ENCODE peak calls at places on chromosomes 2 and 18, in seven cellular contexts. One of them, this sample, is unnamed.
A peak's percentile ranks its signal among the peaks of the same experiment; 100 is the strongest.

GRCh38 chr2:8819194-8819593 is 18.2 kb downstream of the KIDINS220 start:
- DNase-seq in Peyer's patch: no peak
- DNase-seq in heart left ventricle: no peak
- DNase-seq in lower leg skin: no peak
- DNase-seq in breast epithelium: no peak
- DNase-seq in adrenal gland: no peak
- DNase-seq in NB4: no peak
- DNase-seq in this sample: no peak

GRCh38 chr2:18630941-18631340 is 41.6 kb upstream of the NT5C1B start:
- DNase-seq in Peyer's patch: no peak
- DNase-seq in heart left ventricle: no peak
- DNase-seq in lower leg skin: no peak
- DNase-seq in breast epithelium: no peak
- DNase-seq in adrenal gland: no peak
- DNase-seq in NB4: no peak
- DNase-seq in this sample: no peak

GRCh38 chr2:26805241-26805676 is 19.4 kb downstream of the CENPA start:
- DNase-seq in Peyer's patch: no peak
- DNase-seq in heart left ventricle: no peak
- DNase-seq in lower leg skin: no peak
- DNase-seq in breast epithelium: no peak
- DNase-seq in adrenal gland: no peak
- DNase-seq in NB4: no peak
- DNase-seq in this sample: no peak

GRCh38 chr2:48398285-48399135 is 131.4 kb upstream of the STON1 start:
- DNase-seq in Peyer's patch: no peak
- DNase-seq in heart left ventricle: no peak
- DNase-seq in lower leg skin: no peak
- DNase-seq in breast epithelium: no peak
- DNase-seq in adrenal gland: no peak
- DNase-seq in NB4: no peak
- DNase-seq in this sample: no peak

GRCh38 chr18:76685860-76686259 is 136.5 kb upstream of the ZNF236 start:
- DNase-seq in Peyer's patch: no peak
- DNase-seq in heart left ventricle: no peak
- DNase-seq in lower leg skin: peak; percentile 72
- DNase-seq in breast epithelium: no peak
- DNase-seq in adrenal gland: no peak
- DNase-seq in NB4: no peak
- DNase-seq in this sample: no peak

GRCh38 chr2:54557601-54558187 is 101.6 kb downstream of the SPTBN1 start:
- DNase-seq in Peyer's patch: peak; percentile 83
- DNase-seq in heart left ventricle: peak; percentile 59
- DNase-seq in lower leg skin: peak; percentile 89
- DNase-seq in breast epithelium: peak; percentile 57
- DNase-seq in adrenal gland: peak; percentile 70
- DNase-seq in NB4: peak; percentile 82
- DNase-seq in this sample: peak; percentile 12

GRCh38 chr2:110173523-110173922 is 31.3 kb downstream of the NPHP1 start:
- DNase-seq in Peyer's patch: no peak
- DNase-seq in heart left ventricle: no peak
- DNase-seq in lower leg skin: no peak
- DNase-seq in breast epithelium: no peak
- DNase-seq in adrenal gland: no peak
- DNase-seq in NB4: peak; percentile 18
- DNase-seq in this sample: no peak

GRCh38 chr2:207223051-207223450 is 57.3 kb upstream of the KLF7 start:
- DNase-seq in Peyer's patch: no peak
- DNase-seq in heart left ventricle: no peak
- DNase-seq in lower leg skin: no peak
- DNase-seq in breast epithelium: no peak
- DNase-seq in adrenal gland: no peak
- DNase-seq in NB4: peak; percentile 17
- DNase-seq in this sample: no peak

GRCh38 chr2:164766931-164767330 is 74.7 kb downstream of the COBLL1 start:
- DNase-seq in Peyer's patch: no peak
- DNase-seq in heart left ventricle: no peak
- DNase-seq in lower leg skin: no peak
- DNase-seq in breast epithelium: no peak
- DNase-seq in adrenal gland: no peak
- DNase-seq in NB4: no peak
- DNase-seq in this sample: no peak

GRCh38 chr2:167388497-167388896 is 500.2 kb downstream of the XIRP2 start:
- DNase-seq in Peyer's patch: no peak
- DNase-seq in heart left ventricle: no peak
- DNase-seq in lower leg skin: no peak
- DNase-seq in breast epithelium: no peak
- DNase-seq in adrenal gland: no peak
- DNase-seq in NB4: no peak
- DNase-seq in this sample: no peak

GRCh38 chr2:182240862-182241371 is 185.9 kb downstream of the PDE1A start:
- DNase-seq in Peyer's patch: no peak
- DNase-seq in heart left ventricle: no peak
- DNase-seq in lower leg skin: no peak
- DNase-seq in breast epithelium: no peak
- DNase-seq in adrenal gland: peak; percentile 32
- DNase-seq in NB4: peak; percentile 44
- DNase-seq in this sample: no peak

GRCh38 chr18:75029456-75029855 is 179.5 kb downstream of the PTGR3 start:
- DNase-seq in Peyer's patch: no peak
- DNase-seq in heart left ventricle: no peak
- DNase-seq in lower leg skin: no peak
- DNase-seq in breast epithelium: no peak
- DNase-seq in adrenal gland: no peak
- DNase-seq in NB4: no peak
- DNase-seq in this sample: no peak

GRCh38 chr2:37672104-37672869 is 845 bp upstream of the CDC42EP3 start:
- DNase-seq in Peyer's patch: peak; percentile 74
- DNase-seq in heart left ventricle: peak; percentile 84
- DNase-seq in lower leg skin: peak; percentile 93
- DNase-seq in breast epithelium: peak; percentile 67
- DNase-seq in adrenal gland: peak; percentile 75
- DNase-seq in NB4: peak; percentile 98
- DNase-seq in this sample: no peak
- TF ChIP-seq POLR2A in Peyer's patch: no peak
- TF ChIP-seq POLR2A in heart left ventricle: peak; percentile 19
- TF ChIP-seq POLR2A in lower leg skin: no peak
- TF ChIP-seq POLR2A in breast epithelium: no peak
- TF ChIP-seq POLR2A in adrenal gland: peak; percentile 35
- TF ChIP-seq POLR2A in NB4: no peak
- TF ChIP-seq POLR2A in this sample: no peak

DNA sequence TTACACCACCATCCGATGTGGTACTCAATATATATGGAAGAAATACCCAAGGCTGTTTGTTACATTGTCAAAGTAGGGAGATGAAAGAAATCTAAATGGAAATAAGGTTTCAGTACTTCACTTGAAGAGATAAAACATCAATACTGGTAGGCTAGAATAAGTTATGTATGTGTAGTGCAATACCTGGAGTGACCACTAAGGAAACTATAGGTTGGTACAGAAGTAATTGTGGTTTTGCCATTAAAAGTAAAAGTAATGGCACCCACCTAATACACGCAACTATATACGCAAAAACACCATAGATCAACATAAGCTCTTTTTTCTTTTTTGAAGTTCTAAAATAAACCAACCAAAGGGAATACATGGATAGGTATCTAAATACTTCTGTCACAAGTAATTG is 143.2 kb upstream of the KYNU start:
- DNase-seq in Peyer's patch: no peak
- DNase-seq in heart left ventricle: no peak
- DNase-seq in lower leg skin: no peak
- DNase-seq in breast epithelium: no peak
- DNase-seq in adrenal gland: no peak
- DNase-seq in NB4: no peak
- DNase-seq in this sample: no peak
- TF ChIP-seq CTCF in Peyer's patch: peak; percentile 21
- TF ChIP-seq CTCF in heart left ventricle: peak; percentile 24
- TF ChIP-seq CTCF in lower leg skin: no peak
- TF ChIP-seq CTCF in breast epithelium: no peak
- TF ChIP-seq CTCF in adrenal gland: no peak
- TF ChIP-seq CTCF in NB4: no peak
- TF ChIP-seq CTCF in this sample: no peak

DNA sequence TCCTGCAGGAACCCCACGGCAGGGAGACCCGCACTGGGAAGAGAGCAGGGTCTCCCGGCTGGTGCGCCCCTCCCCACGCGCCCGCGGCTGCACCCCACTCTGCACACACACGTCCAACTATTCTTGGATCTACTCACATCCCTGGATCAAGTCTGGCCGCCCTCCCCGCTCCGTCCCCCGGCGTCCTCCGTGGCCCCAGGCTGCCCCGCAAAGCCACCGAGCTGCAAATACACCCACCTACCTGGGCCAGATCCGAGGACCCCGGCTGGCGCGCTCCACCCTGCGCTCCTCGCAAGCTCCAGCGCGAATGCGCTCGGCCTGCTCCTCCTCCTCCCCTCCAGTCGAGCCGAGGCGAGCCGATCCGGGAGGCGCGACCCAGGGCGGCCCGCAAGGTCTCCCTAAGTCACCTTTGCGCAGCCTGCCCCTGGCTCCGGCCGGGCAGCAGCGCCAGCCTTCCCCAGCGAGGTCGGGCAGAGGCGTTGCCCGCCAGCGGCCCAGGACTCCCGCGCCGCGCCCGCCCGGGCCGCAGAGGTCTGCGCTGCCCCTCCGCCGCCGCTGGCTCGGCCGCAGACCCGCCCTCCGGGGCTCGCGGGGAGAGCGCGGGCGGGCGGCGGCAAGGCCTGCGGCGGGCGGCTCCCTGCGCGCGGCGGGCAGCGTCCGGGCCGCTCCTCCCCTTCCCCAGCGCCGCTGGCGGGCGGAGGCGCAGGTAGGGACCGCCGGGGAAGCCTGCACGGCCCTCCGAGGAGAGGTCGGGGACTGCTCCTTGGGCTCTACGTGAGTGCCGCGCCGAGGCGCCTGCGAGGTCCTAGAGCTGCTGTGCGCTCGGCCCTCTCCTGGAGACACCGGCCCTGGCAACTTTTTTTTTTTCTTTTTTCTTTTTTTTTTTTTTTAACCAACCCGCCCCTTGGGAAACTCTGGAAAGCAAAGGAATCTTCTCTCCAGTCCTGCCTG is 126.0 kb downstream of the OSBPL1A start:
- DNase-seq in Peyer's patch: peak; percentile 88
- DNase-seq in heart left ventricle: peak; percentile 76
- DNase-seq in lower leg skin: peak; percentile 93
- DNase-seq in breast epithelium: peak; percentile 69
- DNase-seq in adrenal gland: peak; percentile 75
- DNase-seq in NB4: peak; percentile 66
- DNase-seq in this sample: no peak
- TF ChIP-seq POLR2A in Peyer's patch: peak; percentile 65
- TF ChIP-seq POLR2A in heart left ventricle: peak; percentile 35
- TF ChIP-seq POLR2A in lower leg skin: no peak
- TF ChIP-seq POLR2A in breast epithelium: no peak
- TF ChIP-seq POLR2A in adrenal gland: no peak
- TF ChIP-seq POLR2A in NB4: no peak
- TF ChIP-seq POLR2A in this sample: peak; percentile 26

GRCh38 chr18:24678113-24678512 is 217.7 kb downstream of the HRH4 start:
- DNase-seq in Peyer's patch: no peak
- DNase-seq in heart left ventricle: no peak
- DNase-seq in lower leg skin: no peak
- DNase-seq in breast epithelium: no peak
- DNase-seq in adrenal gland: no peak
- DNase-seq in NB4: no peak
- DNase-seq in this sample: no peak

GRCh38 chr18:24674236-24675004 is 214.0 kb downstream of the HRH4 start:
- DNase-seq in Peyer's patch: no peak
- DNase-seq in heart left ventricle: no peak
- DNase-seq in lower leg skin: no peak
- DNase-seq in breast epithelium: no peak
- DNase-seq in adrenal gland: no peak
- DNase-seq in NB4: no peak
- DNase-seq in this sample: no peak

GRCh38 chr18:24669502-24669901 is 209.1 kb downstream of the HRH4 start:
- DNase-seq in Peyer's patch: no peak
- DNase-seq in heart left ventricle: no peak
- DNase-seq in lower leg skin: no peak
- DNase-seq in breast epithelium: no peak
- DNase-seq in adrenal gland: no peak
- DNase-seq in NB4: no peak
- DNase-seq in this sample: no peak

GRCh38 chr18:24677011-24677410 is 216.6 kb downstream of the HRH4 start:
- DNase-seq in Peyer's patch: no peak
- DNase-seq in heart left ventricle: no peak
- DNase-seq in lower leg skin: no peak
- DNase-seq in breast epithelium: no peak
- DNase-seq in adrenal gland: no peak
- DNase-seq in NB4: no peak
- DNase-seq in this sample: no peak

GRCh38 chr18:24672165-24672950 is 211.9 kb downstream of the HRH4 start:
- DNase-seq in Peyer's patch: no peak
- DNase-seq in heart left ventricle: no peak
- DNase-seq in lower leg skin: no peak
- DNase-seq in breast epithelium: no peak
- DNase-seq in adrenal gland: no peak
- DNase-seq in NB4: peak; percentile 32
- DNase-seq in this sample: no peak
- TF ChIP-seq CTCF in Peyer's patch: no peak
- TF ChIP-seq CTCF in heart left ventricle: no peak
- TF ChIP-seq CTCF in lower leg skin: no peak
- TF ChIP-seq CTCF in breast epithelium: no peak
- TF ChIP-seq CTCF in adrenal gland: no peak
- TF ChIP-seq CTCF in NB4: no peak
- TF ChIP-seq CTCF in this sample: no peak

GRCh38 chr2:174546519-174547506 is 50.8 kb downstream of the WIPF1 start:
- DNase-seq in Peyer's patch: no peak
- DNase-seq in heart left ventricle: no peak
- DNase-seq in lower leg skin: no peak
- DNase-seq in breast epithelium: no peak
- DNase-seq in adrenal gland: peak; percentile 40
- DNase-seq in NB4: peak; percentile 62
- DNase-seq in this sample: no peak
- TF ChIP-seq POLR2A in Peyer's patch: no peak
- TF ChIP-seq POLR2A in heart left ventricle: no peak
- TF ChIP-seq POLR2A in lower leg skin: no peak
- TF ChIP-seq POLR2A in breast epithelium: no peak
- TF ChIP-seq POLR2A in adrenal gland: no peak
- TF ChIP-seq POLR2A in NB4: no peak
- TF ChIP-seq POLR2A in this sample: no peak

DNA sequence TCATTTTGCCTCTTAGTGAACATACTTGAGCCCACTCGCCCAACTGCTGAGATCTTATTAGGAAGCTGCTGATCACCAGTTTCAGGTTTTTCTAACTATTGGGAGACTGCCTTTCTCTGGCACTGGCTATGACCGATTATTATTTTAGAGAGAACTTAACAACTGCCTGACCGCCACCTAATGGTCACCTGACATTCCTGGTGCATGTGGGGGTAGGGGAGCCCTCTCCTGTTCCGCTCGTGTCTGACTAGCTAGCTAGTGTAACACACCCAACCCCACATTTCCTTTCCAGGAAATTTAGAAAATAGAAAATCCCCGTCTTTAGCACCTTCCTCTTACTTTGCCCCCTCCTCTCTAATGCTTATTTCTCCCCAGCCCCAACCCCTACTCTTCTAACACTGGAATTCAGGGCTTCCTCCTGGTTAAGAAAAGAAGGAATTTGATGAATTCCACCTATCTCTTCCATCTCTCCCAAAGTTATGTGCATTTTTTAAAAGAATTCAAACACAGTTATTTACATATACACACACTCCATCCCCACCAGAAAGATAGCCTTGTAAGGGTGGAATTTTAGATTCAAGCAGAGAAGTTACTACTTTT is 19.4 kb upstream of the DNER start:
- DNase-seq in Peyer's patch: no peak
- DNase-seq in heart left ventricle: no peak
- DNase-seq in lower leg skin: no peak
- DNase-seq in breast epithelium: no peak
- DNase-seq in adrenal gland: no peak
- DNase-seq in NB4: no peak
- DNase-seq in this sample: no peak
- TF ChIP-seq CTCF in Peyer's patch: no peak
- TF ChIP-seq CTCF in heart left ventricle: no peak
- TF ChIP-seq CTCF in lower leg skin: no peak
- TF ChIP-seq CTCF in breast epithelium: no peak
- TF ChIP-seq CTCF in adrenal gland: no peak
- TF ChIP-seq CTCF in NB4: no peak
- TF ChIP-seq CTCF in this sample: no peak

This sample was measured in esophagus squamous epithelium.